ENCODE peak calls at places on chromosome 10, in nine cellular contexts. One of them, this sample, is unnamed.

GRCh38 chr10:47418321-47418720 is 34.2 kb upstream of the ZNF488 start:
- DNase-seq in T47D: no peak
- DNase-seq in activated CD4-positive, alpha-beta T cell treated with anti-CD3 and anti-CD28 coated beads for 48 hours: no peak
- DNase-seq in HFFc6: no peak
- DNase-seq in sigmoid colon: no peak
- DNase-seq in right lobe of liver: no peak
- DNase-seq in colonic mucosa: no peak
- DNase-seq in AG04450: no peak
- DNase-seq in stimulated activated CD4-positive, alpha-beta T cell treated with anti-CD3 and anti-CD28 coated beads, Interleukin-1b, Interleukin-23, amount 100 ng/mL, for 24 hours: no peak
- DNase-seq in this sample: no peak

GRCh38 chr10:63539994-63540393 is 18.8 kb downstream of the REEP3 start:
- DNase-seq in T47D: no peak
- DNase-seq in activated CD4-positive, alpha-beta T cell treated with anti-CD3 and anti-CD28 coated beads for 48 hours: no peak
- DNase-seq in HFFc6: no peak
- DNase-seq in sigmoid colon: no peak
- DNase-seq in right lobe of liver: no peak
- DNase-seq in colonic mucosa: no peak
- DNase-seq in AG04450: no peak
- DNase-seq in stimulated activated CD4-positive, alpha-beta T cell treated with anti-CD3 and anti-CD28 coated beads, Interleukin-1b, Interleukin-23, amount 100 ng/mL, for 24 hours: no peak
- DNase-seq in this sample: no peak

GRCh38 chr10:130407052-130407451 is 270.9 kb downstream of the GLRX3 start:
- DNase-seq in T47D: no peak
- DNase-seq in activated CD4-positive, alpha-beta T cell treated with anti-CD3 and anti-CD28 coated beads for 48 hours: no peak
- DNase-seq in HFFc6: no peak
- DNase-seq in sigmoid colon: no peak
- DNase-seq in right lobe of liver: no peak
- DNase-seq in colonic mucosa: no peak
- DNase-seq in AG04450: no peak
- DNase-seq in stimulated activated CD4-positive, alpha-beta T cell treated with anti-CD3 and anti-CD28 coated beads, Interleukin-1b, Interleukin-23, amount 100 ng/mL, for 24 hours: no peak
- DNase-seq in this sample: no peak

GRCh38 chr10:79102056-79102874 is 33.5 kb downstream of the ZMIZ1 start:
- DNase-seq in T47D: peak
- DNase-seq in activated CD4-positive, alpha-beta T cell treated with anti-CD3 and anti-CD28 coated beads for 48 hours: no peak
- DNase-seq in HFFc6: no peak
- DNase-seq in sigmoid colon: peak
- DNase-seq in right lobe of liver: peak
- DNase-seq in colonic mucosa: peak
- DNase-seq in AG04450: no peak
- DNase-seq in stimulated activated CD4-positive, alpha-beta T cell treated with anti-CD3 and anti-CD28 coated beads, Interleukin-1b, Interleukin-23, amount 100 ng/mL, for 24 hours: no peak
- DNase-seq in this sample: no peak

GRCh38 chr10:132557696-132558515 is 20.3 kb downstream of the INPP5A start:
- DNase-seq in T47D: no peak
- DNase-seq in activated CD4-positive, alpha-beta T cell treated with anti-CD3 and anti-CD28 coated beads for 48 hours: no peak
- DNase-seq in HFFc6: no peak
- DNase-seq in sigmoid colon: peak
- DNase-seq in right lobe of liver: no peak
- DNase-seq in colonic mucosa: no peak
- DNase-seq in AG04450: no peak
- DNase-seq in stimulated activated CD4-positive, alpha-beta T cell treated with anti-CD3 and anti-CD28 coated beads, Interleukin-1b, Interleukin-23, amount 100 ng/mL, for 24 hours: no peak
- DNase-seq in this sample: no peak

GRCh38 chr10:62083413-62083794 is 181.9 kb downstream of the ARID5B start:
- DNase-seq in T47D: no peak
- DNase-seq in activated CD4-positive, alpha-beta T cell treated with anti-CD3 and anti-CD28 coated beads for 48 hours: no peak
- DNase-seq in HFFc6: no peak
- DNase-seq in sigmoid colon: no peak
- DNase-seq in right lobe of liver: no peak
- DNase-seq in colonic mucosa: no peak
- DNase-seq in AG04450: no peak
- DNase-seq in stimulated activated CD4-positive, alpha-beta T cell treated with anti-CD3 and anti-CD28 coated beads, Interleukin-1b, Interleukin-23, amount 100 ng/mL, for 24 hours: no peak
- DNase-seq in this sample: no peak

GRCh38 chr10:3570330-3570729 is 214.7 kb downstream of the KLF6 start:
- DNase-seq in T47D: no peak
- DNase-seq in activated CD4-positive, alpha-beta T cell treated with anti-CD3 and anti-CD28 coated beads for 48 hours: no peak
- DNase-seq in HFFc6: no peak
- DNase-seq in sigmoid colon: no peak
- DNase-seq in right lobe of liver: no peak
- DNase-seq in colonic mucosa: no peak
- DNase-seq in AG04450: no peak
- DNase-seq in stimulated activated CD4-positive, alpha-beta T cell treated with anti-CD3 and anti-CD28 coated beads, Interleukin-1b, Interleukin-23, amount 100 ng/mL, for 24 hours: no peak
- DNase-seq in this sample: no peak

GRCh38 chr10:52318136-52318810 is 4.2 kb downstream of the DKK1 start:
- DNase-seq in T47D: no peak
- DNase-seq in activated CD4-positive, alpha-beta T cell treated with anti-CD3 and anti-CD28 coated beads for 48 hours: no peak
- DNase-seq in HFFc6: peak
- DNase-seq in sigmoid colon: no peak
- DNase-seq in right lobe of liver: no peak
- DNase-seq in colonic mucosa: no peak
- DNase-seq in AG04450: no peak
- DNase-seq in stimulated activated CD4-positive, alpha-beta T cell treated with anti-CD3 and anti-CD28 coated beads, Interleukin-1b, Interleukin-23, amount 100 ng/mL, for 24 hours: no peak
- DNase-seq in this sample: peak

GRCh38 chr10:125605167-125605566 is 77.8 kb downstream of the TEX36 start:
- DNase-seq in T47D: no peak
- DNase-seq in activated CD4-positive, alpha-beta T cell treated with anti-CD3 and anti-CD28 coated beads for 48 hours: no peak
- DNase-seq in HFFc6: peak
- DNase-seq in sigmoid colon: no peak
- DNase-seq in right lobe of liver: no peak
- DNase-seq in colonic mucosa: no peak
- DNase-seq in AG04450: no peak
- DNase-seq in stimulated activated CD4-positive, alpha-beta T cell treated with anti-CD3 and anti-CD28 coated beads, Interleukin-1b, Interleukin-23, amount 100 ng/mL, for 24 hours: no peak
- DNase-seq in this sample: no peak

GRCh38 chr10:30617070-30617469 is 12.5 kb downstream of the LYZL2 start:
- DNase-seq in T47D: no peak
- DNase-seq in activated CD4-positive, alpha-beta T cell treated with anti-CD3 and anti-CD28 coated beads for 48 hours: no peak
- DNase-seq in HFFc6: no peak
- DNase-seq in sigmoid colon: no peak
- DNase-seq in right lobe of liver: peak
- DNase-seq in colonic mucosa: no peak
- DNase-seq in AG04450: no peak
- DNase-seq in stimulated activated CD4-positive, alpha-beta T cell treated with anti-CD3 and anti-CD28 coated beads, Interleukin-1b, Interleukin-23, amount 100 ng/mL, for 24 hours: no peak
- DNase-seq in this sample: no peak

GRCh38 chr10:56091872-56092271 is 269.2 kb downstream of the ZWINT start:
- DNase-seq in T47D: no peak
- DNase-seq in activated CD4-positive, alpha-beta T cell treated with anti-CD3 and anti-CD28 coated beads for 48 hours: no peak
- DNase-seq in HFFc6: no peak
- DNase-seq in sigmoid colon: no peak
- DNase-seq in right lobe of liver: no peak
- DNase-seq in colonic mucosa: no peak
- DNase-seq in AG04450: no peak
- DNase-seq in stimulated activated CD4-positive, alpha-beta T cell treated with anti-CD3 and anti-CD28 coated beads, Interleukin-1b, Interleukin-23, amount 100 ng/mL, for 24 hours: no peak
- DNase-seq in this sample: no peak

GRCh38 chr10:42951486-42952251 is 125.2 kb upstream of the RET start:
- DNase-seq in T47D: peak
- DNase-seq in activated CD4-positive, alpha-beta T cell treated with anti-CD3 and anti-CD28 coated beads for 48 hours: no peak
- DNase-seq in HFFc6: no peak
- DNase-seq in sigmoid colon: peak
- DNase-seq in right lobe of liver: peak
- DNase-seq in colonic mucosa: peak
- DNase-seq in AG04450: no peak
- DNase-seq in stimulated activated CD4-positive, alpha-beta T cell treated with anti-CD3 and anti-CD28 coated beads, Interleukin-1b, Interleukin-23, amount 100 ng/mL, for 24 hours: no peak
- DNase-seq in this sample: no peak

GRCh38 chr10:132006966-132007365 is 25.2 kb upstream of the BNIP3 start:
- DNase-seq in T47D: no peak
- DNase-seq in activated CD4-positive, alpha-beta T cell treated with anti-CD3 and anti-CD28 coated beads for 48 hours: no peak
- DNase-seq in HFFc6: no peak
- DNase-seq in sigmoid colon: no peak
- DNase-seq in right lobe of liver: no peak
- DNase-seq in colonic mucosa: no peak
- DNase-seq in AG04450: no peak
- DNase-seq in stimulated activated CD4-positive, alpha-beta T cell treated with anti-CD3 and anti-CD28 coated beads, Interleukin-1b, Interleukin-23, amount 100 ng/mL, for 24 hours: no peak
- DNase-seq in this sample: no peak

GRCh38 chr10:107834706-107835105 is 670.2 kb upstream of the SORCS1 start:
- DNase-seq in T47D: no peak
- DNase-seq in activated CD4-positive, alpha-beta T cell treated with anti-CD3 and anti-CD28 coated beads for 48 hours: no peak
- DNase-seq in HFFc6: no peak
- DNase-seq in sigmoid colon: no peak
- DNase-seq in right lobe of liver: no peak
- DNase-seq in colonic mucosa: no peak
- DNase-seq in AG04450: no peak
- DNase-seq in stimulated activated CD4-positive, alpha-beta T cell treated with anti-CD3 and anti-CD28 coated beads, Interleukin-1b, Interleukin-23, amount 100 ng/mL, for 24 hours: no peak
- DNase-seq in this sample: no peak

GRCh38 chr10:75606203-75606779 is 174.9 kb downstream of the LRMDA start:
- DNase-seq in T47D: no peak
- DNase-seq in activated CD4-positive, alpha-beta T cell treated with anti-CD3 and anti-CD28 coated beads for 48 hours: no peak
- DNase-seq in HFFc6: no peak
- DNase-seq in sigmoid colon: no peak
- DNase-seq in right lobe of liver: no peak
- DNase-seq in colonic mucosa: no peak
- DNase-seq in AG04450: no peak
- DNase-seq in stimulated activated CD4-positive, alpha-beta T cell treated with anti-CD3 and anti-CD28 coated beads, Interleukin-1b, Interleukin-23, amount 100 ng/mL, for 24 hours: no peak
- DNase-seq in this sample: no peak

GRCh38 chr10:126092806-126093205 is 196.4 kb downstream of the FANK1 start:
- DNase-seq in T47D: no peak
- DNase-seq in activated CD4-positive, alpha-beta T cell treated with anti-CD3 and anti-CD28 coated beads for 48 hours: no peak
- DNase-seq in HFFc6: no peak
- DNase-seq in sigmoid colon: no peak
- DNase-seq in right lobe of liver: no peak
- DNase-seq in colonic mucosa: no peak
- DNase-seq in AG04450: no peak
- DNase-seq in stimulated activated CD4-positive, alpha-beta T cell treated with anti-CD3 and anti-CD28 coated beads, Interleukin-1b, Interleukin-23, amount 100 ng/mL, for 24 hours: no peak
- DNase-seq in this sample: no peak